ENCODE peak calls at places on chromosome 2, in eight cellular contexts. F is HCT116, M is suprapubic skin, X is stomach, A is A549, D is esophagus squamous epithelium, T is uterus, C is Peyer's patch. N is an unnamed sample.
A peak's percentile ranks its signal among the peaks of the same experiment; 100 is the strongest.

GRCh38 chr2:43676322-43677050 is at the start of gene C1GALT1C1L:
- DNase-seq in T (peak; percentile 82), M (peak; percentile 82), A (peak; percentile 64), X (peak; percentile 36), F (no peak), C (peak; percentile 68), D (no peak), N (no peak)

GRCh38 chr2:41966431-41966893 is 81.4 kb upstream of the PKDCC start:
- DNase-seq in D (peak; percentile 5), A (peak; percentile 89), C (peak; percentile 61), M (peak; percentile 95), F (no peak), X (peak; percentile 49), T (peak; percentile 85), N (no peak)

GRCh38 chr2:64276417-64277095 is 132.3 kb upstream of the PELI1 start:
- DNase-seq in X (no peak), C (no peak), F (no peak), A (no peak), M (no peak), D (no peak), T (no peak), N (no peak)

GRCh38 chr2:23784971-23785370 is 142.0 kb downstream of the ATAD2B start:
- DNase-seq in F (no peak), T (no peak), C (no peak), D (no peak), M (no peak), A (no peak), X (no peak), N (no peak)

GRCh38 chr2:59322870-59323269 is 1081.7 kb upstream of the FANCL start:
- DNase-seq in C (no peak), M (no peak), X (no peak), F (no peak), A (no peak), D (no peak), T (no peak), N (no peak)

GRCh38 chr2:151971301-151972072 is 127.4 kb downstream of the CACNB4 start:
- DNase-seq in C (no peak), D (no peak), X (no peak), F (no peak), A (no peak), M (no peak), T (no peak), N (no peak)

GRCh38 chr2:42170619-42171395 is 1.7 kb downstream of the EML4 start:
- DNase-seq in M (no peak), X (no peak), A (no peak), T (no peak), D (no peak), F (no peak), C (no peak), N (no peak)

GRCh38 chr2:28231110-28231621 is 161.5 kb upstream of the FOSL2 start:
- DNase-seq in C (no peak), T (no peak), F (no peak), M (no peak), X (peak; percentile 65), A (no peak), D (no peak), N (no peak)

GRCh38 chr2:218881744-218882462 is 1.3 kb downstream of the WNT10A start:
- DNase-seq in X (no peak), D (no peak), A (no peak), M (no peak), F (no peak), T (no peak), C (peak; percentile 4), N (peak; percentile 74)

GRCh38 chr2:105442056-105442455 is 43.2 kb upstream of the FHL2 start:
- DNase-seq in A (no peak), X (no peak), F (no peak), T (no peak), D (no peak), M (no peak), C (no peak), N (no peak)

GRCh38 chr2:178718283-178718682 is 88.9 kb downstream of the TTN start:
- DNase-seq in F (no peak), X (no peak), D (no peak), C (no peak), M (no peak), A (no peak), T (no peak), N (no peak)

GRCh38 chr2:109609352-109610024 is 4.3 kb downstream of the SEPTIN10 start:
- DNase-seq in F (peak; percentile 62), D (no peak), C (no peak), X (no peak), M (no peak), T (no peak), A (peak; percentile 40), N (no peak)

GRCh38 chr2:54787760-54788366 is 64.4 kb downstream of the EML6 start:
- DNase-seq in C (no peak), X (no peak), F (no peak), T (no peak), M (no peak), A (no peak), D (no peak), N (no peak)

GRCh38 chr2:16119741-16120140 is 179.4 kb downstream of the MYCN start:
- DNase-seq in X (no peak), D (no peak), T (no peak), F (no peak), C (no peak), A (no peak), M (no peak), N (no peak)

GRCh38 chr2:55155764-55156221 is 76.3 kb downstream of the CLHC1 start:
- DNase-seq in A (no peak), X (no peak), C (no peak), D (no peak), T (no peak), F (no peak), M (peak; percentile 12), N (no peak)

GRCh38 chr2:130818809-130819208 is 17.9 kb upstream of the ARHGEF4 start:
- DNase-seq in A (no peak), X (no peak), D (no peak), M (no peak), C (no peak), T (no peak), F (no peak), N (peak; percentile 51)

DNA sequence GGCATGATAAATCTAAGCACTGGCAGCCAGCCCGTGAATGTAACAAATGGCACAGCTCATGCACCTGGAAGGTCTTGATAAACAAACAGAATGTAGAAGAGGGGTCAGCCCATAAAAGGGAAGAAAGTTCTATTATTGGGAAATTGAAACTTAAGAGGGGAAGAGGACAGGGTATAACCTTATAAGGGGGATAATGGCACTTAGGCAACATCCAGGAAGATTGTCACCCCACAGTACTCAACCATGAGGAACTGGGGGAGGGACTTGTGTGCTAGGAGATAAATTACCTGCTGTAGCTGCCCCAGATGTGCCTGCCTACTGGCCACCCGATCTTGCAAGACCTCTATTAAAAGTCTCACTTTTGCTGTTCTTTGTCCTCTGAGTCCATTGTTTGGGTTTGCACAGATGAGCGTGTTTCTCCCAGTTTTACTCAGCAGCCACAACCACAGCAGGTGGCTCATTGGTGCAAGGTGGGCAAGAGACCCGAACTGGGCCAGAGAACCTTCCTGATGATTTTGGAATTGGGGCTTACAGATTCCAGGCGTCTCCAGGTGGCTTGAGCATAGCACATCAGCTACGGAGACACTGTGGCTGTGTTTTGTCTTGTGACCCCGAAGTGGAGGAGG is 79.0 kb upstream of the TAF1B start:
- DNase-seq in F (no peak), C (no peak), X (no peak), A (no peak), M (peak; percentile 6), D (no peak), T (no peak), N (no peak)
- H3K4me1 ChIP-seq in F (peaks cover 6% of the 10 kb centered on the region), C (no peaks in the 10 kb centered on the region), X (no peaks in the 10 kb centered on the region), A (peaks cover 26% of the 10 kb centered on the region), M (peaks cover 49% of the 10 kb centered on the region), D (peaks cover 60% of the 10 kb centered on the region), T (no peaks in the 10 kb centered on the region), N (peaks cover 4% of the 10 kb centered on the region)

GRCh38 chr2:10812362-10813084 is at the start of gene PDIA6:
- DNase-seq in D (peak; percentile 84), C (peak; percentile 99), F (peak; percentile 92), M (peak; percentile 97), X (peak; percentile 98), T (peak; percentile 97), A (peak; percentile 97), N (peak; percentile 97)
- TF ChIP-seq POLR2A in D (no peak), C (peak; percentile 58), F (peak; percentile 36), M (peak; percentile 42), X (no peak), T (peak; percentile 65), A (peak; percentile 76), N (peak; percentile 54)

DNA sequence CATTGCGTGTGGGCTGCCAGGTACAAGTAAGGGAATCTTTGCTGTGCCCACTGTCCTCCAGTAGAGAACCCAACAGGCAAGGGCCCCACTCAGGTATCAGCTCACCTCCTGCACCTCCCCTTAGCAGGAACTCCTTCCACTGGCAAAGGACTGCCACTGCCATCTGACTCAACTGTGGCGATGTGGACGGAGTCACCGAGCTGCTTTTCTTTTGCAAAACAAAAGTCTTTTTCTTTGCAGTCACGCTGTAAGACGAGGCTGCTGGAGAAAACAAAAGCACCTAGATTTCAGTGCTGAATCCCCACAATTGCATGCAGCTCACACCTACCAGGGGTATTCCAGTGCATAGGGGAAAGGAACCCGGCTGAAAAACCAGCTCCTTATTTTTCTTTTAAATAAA is 7.9 kb downstream of the MTERF4 start:
- DNase-seq in D (no peak), A (no peak), C (no peak), M (no peak), F (no peak), X (no peak), T (no peak), N (no peak)
- H3K4me1 ChIP-seq in D (peaks cover 31% of the 10 kb centered on the region), A (peaks cover 36% of the 10 kb centered on the region), C (no peaks in the 10 kb centered on the region), M (no peaks in the 10 kb centered on the region), F (no peaks in the 10 kb centered on the region), X (peaks cover 15% of the 10 kb centered on the region), T (no peaks in the 10 kb centered on the region), N (peaks cover 44% of the 10 kb centered on the region)

GRCh38 chr2:84911135-84911678 is 5.8 kb downstream of the TMSB10 start:
- DNase-seq in A (no peak), D (no peak), X (no peak), C (no peak), F (no peak), M (no peak), T (no peak), N (no peak)

GRCh38 chr2:84906108-84906899 is 848 bp downstream of the TMSB10 start:
- DNase-seq in F (no peak), T (no peak), M (no peak), C (peak; percentile 76), X (peak; percentile 59), D (no peak), A (peak; percentile 29), N (peak; percentile 93)

GRCh38 chr2:84905181-84906107 is at the start of gene TMSB10:
- DNase-seq in T (peak; percentile 87), M (peak; percentile 94), A (peak; percentile 91), D (peak; percentile 55), C (peak; percentile 96), X (peak; percentile 89), F (no peak), N (peak; percentile 97)

GRCh38 chr2:84906900-84907714 is 1.7 kb downstream of the TMSB10 start:
- DNase-seq in F (peak; percentile 83), M (no peak), X (no peak), T (peak; percentile 70), D (peak; percentile 52), C (peak; percentile 77), A (peak; percentile 96), N (peak; percentile 91)

GRCh38 chr2:84908948-84909713 is 3.7 kb downstream of the TMSB10 start:
- DNase-seq in A (no peak), F (no peak), D (no peak), C (no peak), X (no peak), T (no peak), M (no peak), N (no peak)
- TF ChIP-seq POLR2A in A (no peak), F (no peak), D (no peak), C (no peak), X (no peak), T (no peak), M (no peak), N (no peak)

GRCh38 chr2:238523158-238524110 is 96.7 kb downstream of the ASB1 start:
- DNase-seq in F (no peak), T (peak; percentile 62), M (peak; percentile 90), A (no peak), D (no peak), X (no peak), C (no peak), N (no peak)
- H3K4me1 ChIP-seq in F (no peaks in the 10 kb centered on the region), T (no peaks in the 10 kb centered on the region), M (peaks cover 10% of the 10 kb centered on the region), A (peaks cover 21% of the 10 kb centered on the region), D (peaks cover 8% of the 10 kb centered on the region), X (peaks cover 12% of the 10 kb centered on the region), C (no peaks in the 10 kb centered on the region), N (no peaks in the 10 kb centered on the region)